ENCODE peak calls at places on chromosomes 3 and 15, in seven cellular contexts. N is CD4-positive, alpha-beta T cell; R is NAMALWA; Z is left colon; V is lung microvascular endothelial cell; M is thoracic aorta; H is hepatocyte. E is an unnamed sample.

GRCh38 chr3:170726976-170727661 is 141.2 kb upstream of the SLC7A14 start:
- DNase-seq in N (no peak), R (no peak), Z (no peak), V (peak), M (no peak), H (no peak), E (no peak)

GRCh38 chr3:66507631-66508260 is 6.9 kb upstream of the LRIG1 start:
- DNase-seq in N (no peak), R (no peak), Z (peak), V (no peak), M (no peak), H (no peak), E (no peak)

GRCh38 chr3:162166543-162166942 is 669.9 kb downstream of the OTOL1 start:
- DNase-seq in N (no peak), R (no peak), Z (no peak), V (no peak), M (no peak), H (no peak), E (no peak)

GRCh38 chr3:42728056-42728455 is 25.5 kb upstream of the HHATL start:
- DNase-seq in N (no peak), R (no peak), Z (no peak), V (no peak), M (no peak), H (no peak), E (no peak)

GRCh38 chr3:195440379-195440778 is 2.4 kb downstream of the ACAP2 start:
- DNase-seq in N (no peak), R (peak), Z (no peak), V (no peak), M (no peak), H (no peak), E (no peak)

GRCh38 chr3:5948081-5948480 is 760.6 kb downstream of the EDEM1 start:
- DNase-seq in N (no peak), R (no peak), Z (no peak), V (no peak), M (no peak), H (no peak), E (no peak)

GRCh38 chr15:33094336-33094735 is 100.2 kb downstream of the FMN1 start:
- DNase-seq in N (no peak), R (no peak), Z (no peak), V (no peak), M (no peak), H (no peak), E (no peak)

GRCh38 chr3:126985143-126985985 is 2.4 kb downstream of the PLXNA1 start:
- DNase-seq in N (no peak), R (no peak), Z (no peak), V (no peak), M (no peak), H (no peak), E (no peak)

GRCh38 chr3:107598926-107599754 is 76.4 kb downstream of the BBX start:
- DNase-seq in N (no peak), R (peak), Z (peak), V (peak), M (no peak), H (peak), E (peak)

GRCh38 chr3:8529197-8529637 is 27.6 kb downstream of the LMCD1 start:
- DNase-seq in N (no peak), R (no peak), Z (no peak), V (no peak), M (no peak), H (peak), E (no peak)

GRCh38 chr15:53535886-53536285 is 223.6 kb downstream of the WDR72 start:
- DNase-seq in N (no peak), R (no peak), Z (no peak), V (no peak), M (no peak), H (no peak), E (no peak)

GRCh38 chr3:79161941-79162340 is 605.9 kb downstream of the ROBO1 start:
- DNase-seq in N (no peak), R (no peak), Z (no peak), V (no peak), M (no peak), H (no peak), E (no peak)

GRCh38 chr3:11774296-11774877 is 72.3 kb downstream of the TAMM41 start:
- DNase-seq in N (no peak), R (peak), Z (peak), V (peak), M (no peak), H (peak), E (peak)

GRCh38 chr3:131386429-131386926 is 4.9 kb downstream of the NUDT16 start:
- DNase-seq in N (no peak), R (no peak), Z (peak), V (peak), M (peak), H (peak), E (no peak)

GRCh38 chr3:38960953-38961622 is 90.7 kb downstream of the SCN11A start:
- DNase-seq in N (no peak), R (peak), Z (peak), V (peak), M (no peak), H (peak), E (peak)

GRCh38 chr3:150917941-150918340 is 12.7 kb upstream of the MINDY4B start:
- DNase-seq in N (no peak), R (no peak), Z (no peak), V (no peak), M (no peak), H (no peak), E (no peak)

GRCh38 chr15:71716990-71717389 is 93.4 kb upstream of the NR2E3 start:
- DNase-seq in N (no peak), R (no peak), Z (no peak), V (peak), M (no peak), H (no peak), E (no peak)

GRCh38 chr3:102195198-102195948 is 239.4 kb upstream of the ZPLD1 start:
- DNase-seq in N (no peak), R (no peak), Z (peak), V (peak), M (no peak), H (no peak), E (no peak)

GRCh38 chr3:117355566-117355965 is 646.0 kb downstream of the TUSC7 start:
- DNase-seq in N (no peak), R (peak), Z (no peak), V (peak), M (no peak), H (peak), E (no peak)

GRCh38 chr15:88616240-88616639 is 4.9 kb upstream of the AEN start:
- DNase-seq in N (no peak), R (no peak), Z (no peak), V (no peak), M (no peak), H (no peak), E (no peak)

GRCh38 chr3:53809764-53810400 is 36.3 kb downstream of the CHDH start:
- DNase-seq in N (no peak), R (no peak), Z (peak), V (no peak), M (no peak), H (no peak), E (no peak)

GRCh38 chr15:74783808-74784175 is 1.9 kb downstream of the CSK start:
- DNase-seq in N (no peak), R (peak), Z (no peak), V (no peak), M (no peak), H (no peak), E (no peak)

GRCh38 chr3:190847423-190847822 is 15.1 kb downstream of the GMNC start:
- DNase-seq in N (no peak), R (no peak), Z (no peak), V (no peak), M (no peak), H (no peak), E (no peak)

GRCh38 chr15:83200162-83200561 is 7.5 kb downstream of the HDGFL3 start:
- DNase-seq in N (no peak), R (no peak), Z (no peak), V (no peak), M (no peak), H (no peak), E (no peak)

GRCh38 chr3:61570813-61571212 is 9.4 kb downstream of the PTPRG start:
- DNase-seq in N (no peak), R (no peak), Z (no peak), V (no peak), M (no peak), H (no peak), E (no peak)

GRCh38 chr3:16290007-16290826 is 25.2 kb downstream of the OXNAD1 start:
- DNase-seq in N (peak), R (peak), Z (no peak), V (peak), M (no peak), H (peak), E (peak)

GRCh38 chr15:31342781-31343626 is 16.4 kb downstream of the KLF13 start:
- DNase-seq in N (no peak), R (no peak), Z (no peak), V (peak), M (no peak), H (no peak), E (no peak)

GRCh38 chr3:107928084-107928445 is 162.8 kb downstream of the CD47 start:
- DNase-seq in N (no peak), R (no peak), Z (no peak), V (peak), M (no peak), H (peak), E (no peak)

GRCh38 chr3:124928333-124929202 is 6.0 kb downstream of the MUC13 start:
- DNase-seq in N (peak), R (peak), Z (peak), V (peak), M (no peak), H (peak), E (peak)

GRCh38 chr3:71425491-71426071 is 157.9 kb downstream of the FOXP1 start:
- DNase-seq in N (no peak), R (no peak), Z (no peak), V (no peak), M (no peak), H (no peak), E (no peak)

GRCh38 chr3:194160158-194160557 is 24.2 kb downstream of the HES1 start:
- DNase-seq in N (no peak), R (no peak), Z (no peak), V (no peak), M (no peak), H (no peak), E (no peak)

GRCh38 chr3:51559266-51559907 is 20.9 kb downstream of the RAD54L2 start:
- DNase-seq in N (no peak), R (no peak), Z (no peak), V (peak), M (no peak), H (peak), E (peak)

GRCh38 chr15:83626171-83626802 is 27.6 kb upstream of the ADAMTSL3 start:
- DNase-seq in N (no peak), R (no peak), Z (no peak), V (no peak), M (no peak), H (peak), E (no peak)

GRCh38 chr3:16741103-16741758 is 136.0 kb upstream of the DAZL start:
- DNase-seq in N (no peak), R (no peak), Z (no peak), V (no peak), M (no peak), H (no peak), E (no peak)

E was measured in NCI-H2171 treated with DMSO at 0.1 percent for 48 hours.